ENCODE peak calls at places on chromosomes 1 and 21, in six cellular contexts. F is A673, U is AG04450, X is uterus, B is cardiac muscle cell, S is hepatocyte. P is an unnamed sample.

GRCh38 chr1:229972600-229973296 is 94.3 kb upstream of the GALNT2 start:
- DNase-seq in F (peak), U (no peak), X (no peak), B (no peak), S (no peak), P (no peak)

GRCh38 chr1:2926447-2927055 is 94.7 kb upstream of the ACTRT2 start:
- DNase-seq in F (no peak), U (no peak), X (no peak), B (no peak), S (no peak), P (no peak)

GRCh38 chr21:30227633-30228404 is 11.9 kb upstream of the CLDN8 start:
- DNase-seq in F (peak), U (peak), X (peak), B (no peak), S (peak), P (peak)

GRCh38 chr1:64055310-64055709 is 148.1 kb upstream of the UBE2U start:
- DNase-seq in F (no peak), U (no peak), X (no peak), B (no peak), S (no peak), P (no peak)

GRCh38 chr1:94799201-94799600 is 21.0 kb upstream of the SLC44A3 start:
- DNase-seq in F (no peak), U (no peak), X (no peak), B (no peak), S (no peak), P (no peak)

GRCh38 chr1:116921937-116922336 is 12.2 kb downstream of the PTGFRN start:
- DNase-seq in F (no peak), U (no peak), X (no peak), B (no peak), S (no peak), P (no peak)

GRCh38 chr1:12345350-12346217 is 115.8 kb downstream of the VPS13D start:
- DNase-seq in F (no peak), U (no peak), X (no peak), B (no peak), S (no peak), P (no peak)

GRCh38 chr1:90723561-90724108 is 6.5 kb upstream of the BARHL2 start:
- DNase-seq in F (peak), U (no peak), X (no peak), B (no peak), S (no peak), P (no peak)

GRCh38 chr1:203480084-203480483 is 4.5 kb downstream of the PRELP start:
- DNase-seq in F (no peak), U (peak), X (peak), B (no peak), S (no peak), P (no peak)

DNA sequence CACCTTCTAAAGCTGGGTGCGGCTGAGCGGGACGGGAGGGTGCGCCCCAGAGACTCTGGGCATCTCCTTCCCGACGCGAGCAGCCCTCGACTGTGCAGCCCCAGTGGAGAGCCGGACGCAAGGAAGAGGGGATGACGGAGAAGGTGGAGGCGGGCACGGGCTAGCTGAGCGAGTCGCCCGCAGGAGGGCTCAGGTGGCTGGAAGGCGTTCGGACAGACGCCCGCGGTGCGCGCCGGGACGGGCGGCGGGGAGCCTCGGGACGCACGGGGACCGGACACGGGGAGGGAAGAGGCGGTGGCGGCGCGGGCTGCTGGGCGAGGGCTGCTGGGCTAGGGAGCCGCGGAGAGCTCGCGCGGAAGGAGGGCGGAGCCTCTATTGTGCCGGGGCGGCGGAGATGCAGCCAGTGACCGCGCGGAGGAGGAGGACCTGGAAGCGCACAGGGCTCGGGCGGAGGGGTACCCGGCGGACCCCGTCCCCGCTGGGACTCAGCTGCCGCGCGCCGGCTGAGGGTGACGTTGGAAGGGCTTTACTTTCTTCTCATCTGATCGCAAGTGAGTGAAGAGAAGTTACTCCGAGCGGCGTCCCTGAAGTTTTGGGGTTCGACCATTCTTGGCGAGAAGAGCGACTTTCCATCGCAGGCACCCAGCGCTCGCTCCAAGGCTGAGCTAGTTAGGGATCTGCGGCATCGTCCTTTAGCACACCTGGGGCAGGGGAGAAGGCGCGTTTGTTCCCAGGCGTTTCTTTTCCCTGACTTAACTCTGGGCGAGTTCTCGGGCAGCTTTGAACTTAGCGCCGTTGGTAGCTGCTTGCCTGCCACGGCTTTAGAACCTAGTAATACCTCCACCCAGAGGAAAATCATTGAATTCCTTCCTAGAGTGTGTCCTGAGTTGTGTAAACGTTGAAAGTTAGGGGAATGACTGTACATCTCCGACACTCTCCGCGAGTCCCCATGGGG is at the start of gene OLFML2B:
- DNase-seq in F (peak), U (peak), X (peak), B (peak), S (peak), P (peak)
- TF ChIP-seq CTCF in F (peak), U (peak), X (peak), B (peak), S (peak), P (peak)

GRCh38 chr1:232816324-232816723 is 11.1 kb downstream of the MAP10 start:
- DNase-seq in F (no peak), U (no peak), X (no peak), B (no peak), S (no peak), P (no peak)
- H3K4me3 ChIP-seq in F (no peak), U (no peak), X (no peak), B (no peak), S (no peak), P (no peak)

DNA sequence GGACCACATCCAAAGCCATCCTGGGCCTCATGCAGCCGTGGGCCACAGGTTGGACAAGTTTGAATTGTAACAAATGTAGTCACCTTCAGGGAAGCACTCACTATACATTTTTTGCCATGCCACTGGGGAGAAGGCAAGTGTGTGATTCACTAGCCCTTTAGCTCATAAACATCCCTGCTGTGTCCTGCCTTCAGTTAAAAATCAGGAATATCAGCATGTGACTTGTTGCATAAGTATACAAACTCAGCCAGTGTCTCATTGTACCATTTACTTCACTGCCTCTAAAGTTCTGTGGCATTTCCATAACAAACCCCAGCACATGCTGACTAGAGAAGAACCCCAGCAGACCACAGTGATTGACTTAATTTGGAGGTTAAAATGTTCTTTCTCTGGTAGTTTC is 142.0 kb upstream of the C1orf105 start:
- DNase-seq in F (peak), U (no peak), X (no peak), B (no peak), S (peak), P (peak)
- H3K27ac ChIP-seq in F (no peak), U (no peak), X (no peak), B (no peak), S (peak), P (no peak)

DNA sequence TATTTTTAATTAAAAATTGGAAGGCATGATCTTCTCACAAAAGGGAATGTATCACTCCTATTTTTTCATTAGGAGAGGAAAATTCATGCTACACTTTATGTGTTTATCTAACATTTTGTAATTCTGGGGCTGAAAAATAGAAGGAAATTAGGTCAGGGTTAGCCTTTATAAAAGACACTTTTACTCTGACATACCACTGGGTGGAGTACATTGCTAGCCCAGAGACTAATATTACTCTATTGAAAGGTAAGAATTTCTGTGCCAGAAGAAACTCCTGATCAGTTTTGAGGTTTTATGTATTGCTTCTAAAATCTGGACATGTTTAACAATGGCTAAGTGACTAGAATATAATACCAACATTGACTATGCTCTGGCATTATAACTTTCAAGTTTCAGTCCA is 724.6 kb downstream of the USP25 start:
- DNase-seq in F (no peak), U (no peak), X (no peak), B (no peak), S (no peak), P (no peak)
- TF ChIP-seq CTCF in F (no peak), U (peak), X (no peak), B (peak), S (peak), P (peak)

GRCh38 chr1:10320336-10320735 is 78.5 kb upstream of the PGD start:
- DNase-seq in F (no peak), U (no peak), X (no peak), B (no peak), S (no peak), P (no peak)
- H3K4me3 ChIP-seq in F (no peak), U (no peak), X (no peak), B (no peak), S (no peak), P (no peak)